ENCODE peak calls at places on chromosomes 4 and X, in five cellular contexts. One of them, this sample, is unnamed.
A peak's percentile ranks its signal among the peaks of the same experiment; 100 is the strongest.

GRCh38 chr4:118338981-118339765 is 13.6 kb downstream of the PRSS12 start:
- DNase-seq in cardiac muscle cell: no peak
- DNase-seq in GM12865: no peak
- DNase-seq in tibial artery: no peak
- DNase-seq in spleen: no peak
- DNase-seq in this sample: no peak

GRCh38 chr4:150078996-150079581 is 844 bp downstream of the DCLK2 start:
- DNase-seq in cardiac muscle cell: peak; percentile 29
- DNase-seq in GM12865: peak; percentile 46
- DNase-seq in tibial artery: peak; percentile 29
- DNase-seq in spleen: peak; percentile 79
- DNase-seq in this sample: peak; percentile 48

GRCh38 chr4:54006755-54007154 is 57.6 kb downstream of the CHIC2 start:
- DNase-seq in cardiac muscle cell: no peak
- DNase-seq in GM12865: no peak
- DNase-seq in tibial artery: no peak
- DNase-seq in spleen: no peak
- DNase-seq in this sample: no peak

GRCh38 chr4:39932776-39933402 is 44.8 kb downstream of the PDS5A start:
- DNase-seq in cardiac muscle cell: no peak
- DNase-seq in GM12865: peak; percentile 65
- DNase-seq in tibial artery: no peak
- DNase-seq in spleen: no peak
- DNase-seq in this sample: peak; percentile 20

GRCh38 chrX:79096339-79096638 is 48.2 kb upstream of the GPR174 start:
- DNase-seq in cardiac muscle cell: no peak
- DNase-seq in GM12865: peak; percentile 18
- DNase-seq in tibial artery: no peak
- DNase-seq in spleen: no peak
- DNase-seq in this sample: no peak

GRCh38 chr4:680931-681645 is 6.7 kb downstream of the MYL5 start:
- DNase-seq in cardiac muscle cell: peak; percentile 53
- DNase-seq in GM12865: peak; percentile 75
- DNase-seq in tibial artery: peak; percentile 61
- DNase-seq in spleen: peak; percentile 91
- DNase-seq in this sample: peak; percentile 76

GRCh38 chr4:120718979-120719566 is 203.5 kb downstream of the PRDM5 start:
- DNase-seq in cardiac muscle cell: peak; percentile 66
- DNase-seq in GM12865: peak; percentile 68
- DNase-seq in tibial artery: no peak
- DNase-seq in spleen: no peak
- DNase-seq in this sample: no peak

GRCh38 chrX:39766085-39766726 is 331.6 kb downstream of the BCOR start:
- DNase-seq in cardiac muscle cell: no peak
- DNase-seq in GM12865: peak; percentile 11
- DNase-seq in tibial artery: no peak
- DNase-seq in spleen: no peak
- DNase-seq in this sample: no peak

GRCh38 chrX:37684918-37685317 is 673 bp upstream of the XK start:
- DNase-seq in cardiac muscle cell: no peak
- DNase-seq in GM12865: no peak
- DNase-seq in tibial artery: no peak
- DNase-seq in spleen: no peak
- DNase-seq in this sample: no peak

GRCh38 chr4:147307896-147308680 is 172.8 kb upstream of the EDNRA start:
- DNase-seq in cardiac muscle cell: no peak
- DNase-seq in GM12865: no peak
- DNase-seq in tibial artery: no peak
- DNase-seq in spleen: no peak
- DNase-seq in this sample: no peak

GRCh38 chr4:133594246-133595207 is 445.4 kb downstream of the PCDH10 start:
- DNase-seq in cardiac muscle cell: peak; percentile 72
- DNase-seq in GM12865: no peak
- DNase-seq in tibial artery: no peak
- DNase-seq in spleen: no peak
- DNase-seq in this sample: no peak

GRCh38 chr4:304987-305680 is at the start of gene ZNF732:
- DNase-seq in cardiac muscle cell: peak; percentile 87
- DNase-seq in GM12865: no peak
- DNase-seq in tibial artery: peak; percentile 26
- DNase-seq in spleen: no peak
- DNase-seq in this sample: no peak

GRCh38 chrX:8724176-8724757 is 7.7 kb downstream of the ANOS1 start:
- DNase-seq in cardiac muscle cell: peak; percentile 47
- DNase-seq in GM12865: no peak
- DNase-seq in tibial artery: no peak
- DNase-seq in spleen: no peak
- DNase-seq in this sample: no peak

GRCh38 chrX:134171661-134172587 is 65.1 kb upstream of the CCDC160 start:
- DNase-seq in cardiac muscle cell: peak; percentile 22
- DNase-seq in GM12865: no peak
- DNase-seq in tibial artery: peak; percentile 34
- DNase-seq in spleen: peak; percentile 79
- DNase-seq in this sample: no peak

GRCh38 chr4:54961357-54961975 is 163.9 kb downstream of the KDR start:
- DNase-seq in cardiac muscle cell: peak; percentile 57
- DNase-seq in GM12865: peak; percentile 14
- DNase-seq in tibial artery: no peak
- DNase-seq in spleen: no peak
- DNase-seq in this sample: no peak

GRCh38 chr4:6942238-6942800 is 32.7 kb downstream of the TBC1D14 start:
- DNase-seq in cardiac muscle cell: peak; percentile 96
- DNase-seq in GM12865: peak; percentile 93
- DNase-seq in tibial artery: no peak
- DNase-seq in spleen: peak; percentile 78
- DNase-seq in this sample: no peak

GRCh38 chr4:33482773-33483172 is 2761.5 kb downstream of the ARAP2 start:
- DNase-seq in cardiac muscle cell: no peak
- DNase-seq in GM12865: no peak
- DNase-seq in tibial artery: no peak
- DNase-seq in spleen: no peak
- DNase-seq in this sample: no peak

GRCh38 chrX:151703487-151703886 is 8.2 kb downstream of the PRRG3 start:
- DNase-seq in cardiac muscle cell: no peak
- DNase-seq in GM12865: no peak
- DNase-seq in tibial artery: no peak
- DNase-seq in spleen: no peak
- DNase-seq in this sample: no peak

GRCh38 chr4:91035276-91035675 is 908.1 kb downstream of the CCSER1 start:
- DNase-seq in cardiac muscle cell: no peak
- DNase-seq in GM12865: no peak
- DNase-seq in tibial artery: no peak
- DNase-seq in spleen: no peak
- DNase-seq in this sample: no peak

GRCh38 chr4:180923476-180923875 is 1319.7 kb upstream of the TENM3 start:
- DNase-seq in cardiac muscle cell: no peak
- DNase-seq in GM12865: no peak
- DNase-seq in tibial artery: no peak
- DNase-seq in spleen: no peak
- DNase-seq in this sample: no peak

GRCh38 chrX:47556045-47556623 is 4.9 kb upstream of the ARAF start:
- DNase-seq in cardiac muscle cell: peak; percentile 96
- DNase-seq in GM12865: peak; percentile 29
- DNase-seq in tibial artery: peak; percentile 94
- DNase-seq in spleen: peak; percentile 94
- DNase-seq in this sample: peak; percentile 66

GRCh38 chrX:348461-349117 is 30.0 kb upstream of the GTPBP6 start:
- DNase-seq in cardiac muscle cell: peak; percentile 27
- DNase-seq in GM12865: no peak
- DNase-seq in tibial artery: no peak
- DNase-seq in spleen: peak; percentile 81
- DNase-seq in this sample: no peak

GRCh38 chr4:8645753-8646124 is 53.2 kb downstream of the CPZ start:
- DNase-seq in cardiac muscle cell: no peak
- DNase-seq in GM12865: no peak
- DNase-seq in tibial artery: no peak
- DNase-seq in spleen: no peak
- DNase-seq in this sample: no peak

DNA sequence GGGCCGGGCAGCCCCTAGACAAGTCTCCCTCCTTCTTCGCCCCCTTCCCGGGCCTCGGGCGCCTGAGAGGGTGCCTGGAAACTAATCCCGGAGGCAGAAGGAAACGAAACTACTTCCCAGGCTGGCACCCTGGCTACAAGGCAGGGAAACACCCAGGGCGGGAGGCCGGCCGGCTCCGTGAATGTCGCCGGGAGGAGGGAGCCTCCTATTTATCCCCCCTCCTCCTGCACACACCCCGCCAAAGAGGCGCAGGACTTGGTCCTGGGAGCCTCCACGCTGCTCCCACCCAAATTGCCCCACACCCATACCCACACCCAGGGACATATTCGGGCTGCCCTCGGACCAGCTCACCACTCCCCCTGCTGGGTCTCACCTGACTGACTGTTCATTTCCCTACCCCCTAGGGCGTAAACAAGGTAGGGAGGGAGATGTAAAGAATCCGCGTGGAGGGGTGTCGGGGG is at the start of gene BTC:
- DNase-seq in cardiac muscle cell: peak; percentile 22
- DNase-seq in GM12865: peak; percentile 2
- DNase-seq in tibial artery: peak; percentile 23
- DNase-seq in spleen: no peak
- DNase-seq in this sample: peak; percentile 9
- H3K4me3 ChIP-seq in cardiac muscle cell: peak within 1 kb of the TSS; percentile 38
- H3K4me3 ChIP-seq in GM12865: no peak within 1 kb of the TSS
- H3K4me3 ChIP-seq in tibial artery: peak within 1 kb of the TSS; percentile 87
- H3K4me3 ChIP-seq in spleen: peak within 1 kb of the TSS; percentile 12
- H3K4me3 ChIP-seq in this sample: peak within 1 kb of the TSS; percentile 20

DNA sequence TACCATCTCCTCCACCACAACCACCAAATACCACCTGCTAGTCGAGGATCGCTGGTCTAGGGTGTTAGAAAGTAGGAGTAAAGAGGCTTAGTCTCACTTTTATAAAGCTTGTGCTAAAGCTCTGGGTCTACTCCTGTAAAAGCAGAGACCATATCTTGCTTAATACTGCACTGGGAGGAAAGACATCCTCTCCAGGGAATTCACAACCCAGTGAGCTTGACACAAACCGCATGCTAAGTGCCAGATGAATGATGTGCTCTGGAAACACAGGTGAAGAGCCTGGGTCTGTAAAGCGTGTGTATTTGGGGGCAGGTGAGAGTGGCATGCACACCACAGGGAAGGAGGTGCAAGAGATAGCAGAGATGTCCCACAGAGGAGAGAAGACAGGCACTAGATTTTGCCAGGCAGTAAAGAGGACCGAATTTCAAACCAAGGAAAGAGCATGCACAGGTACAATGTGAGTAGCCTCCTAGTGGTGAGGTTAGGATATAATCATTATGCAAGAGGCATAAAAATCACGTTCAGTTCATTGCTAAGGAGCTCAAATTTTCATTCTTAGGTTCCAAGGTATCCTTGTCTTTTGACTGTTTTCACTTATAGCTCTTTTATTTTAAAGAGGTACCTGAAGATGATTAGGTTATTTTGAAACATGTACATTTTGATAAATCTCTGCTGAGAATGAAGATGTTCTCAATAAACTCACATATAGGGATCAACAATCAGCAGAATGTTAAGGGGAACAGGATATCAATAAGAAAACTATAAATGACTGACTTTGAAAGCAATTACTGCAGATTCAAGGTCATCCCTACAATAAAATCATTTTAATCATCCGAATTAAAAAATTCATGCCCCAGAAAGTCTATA is 20.7 kb downstream of the TAPT1 start:
- DNase-seq in cardiac muscle cell: peak; percentile 40
- DNase-seq in GM12865: peak; percentile 44
- DNase-seq in tibial artery: no peak
- DNase-seq in spleen: no peak
- DNase-seq in this sample: peak; percentile 18
- H3K4me3 ChIP-seq in cardiac muscle cell: no peak overlapping the region
- H3K4me3 ChIP-seq in GM12865: no peak overlapping the region
- H3K4me3 ChIP-seq in tibial artery: no peak overlapping the region
- H3K4me3 ChIP-seq in spleen: no peak overlapping the region
- H3K4me3 ChIP-seq in this sample: no peak overlapping the region

GRCh38 chr4:105845559-105845958 is 49.7 kb upstream of the NPNT start:
- DNase-seq in cardiac muscle cell: no peak
- DNase-seq in GM12865: no peak
- DNase-seq in tibial artery: no peak
- DNase-seq in spleen: no peak
- DNase-seq in this sample: no peak
- H3K4me3 ChIP-seq in cardiac muscle cell: no peak overlapping the region
- H3K4me3 ChIP-seq in GM12865: no peak overlapping the region
- H3K4me3 ChIP-seq in tibial artery: no peak overlapping the region
- H3K4me3 ChIP-seq in spleen: no peak overlapping the region
- H3K4me3 ChIP-seq in this sample: no peak overlapping the region

GRCh38 chr4:140271553-140271952 is 101.9 kb upstream of the SCOC start:
- DNase-seq in cardiac muscle cell: no peak
- DNase-seq in GM12865: no peak
- DNase-seq in tibial artery: no peak
- DNase-seq in spleen: no peak
- DNase-seq in this sample: no peak

GRCh38 chr4:140268441-140268840 is 105.0 kb upstream of the SCOC start:
- DNase-seq in cardiac muscle cell: no peak
- DNase-seq in GM12865: no peak
- DNase-seq in tibial artery: no peak
- DNase-seq in spleen: no peak
- DNase-seq in this sample: no peak

GRCh38 chr4:140267576-140267975 is 105.9 kb upstream of the SCOC start:
- DNase-seq in cardiac muscle cell: no peak
- DNase-seq in GM12865: no peak
- DNase-seq in tibial artery: no peak
- DNase-seq in spleen: no peak
- DNase-seq in this sample: no peak

GRCh38 chr4:140269369-140269768 is 104.1 kb upstream of the SCOC start:
- DNase-seq in cardiac muscle cell: no peak
- DNase-seq in GM12865: no peak
- DNase-seq in tibial artery: no peak
- DNase-seq in spleen: no peak
- DNase-seq in this sample: no peak

DNA sequence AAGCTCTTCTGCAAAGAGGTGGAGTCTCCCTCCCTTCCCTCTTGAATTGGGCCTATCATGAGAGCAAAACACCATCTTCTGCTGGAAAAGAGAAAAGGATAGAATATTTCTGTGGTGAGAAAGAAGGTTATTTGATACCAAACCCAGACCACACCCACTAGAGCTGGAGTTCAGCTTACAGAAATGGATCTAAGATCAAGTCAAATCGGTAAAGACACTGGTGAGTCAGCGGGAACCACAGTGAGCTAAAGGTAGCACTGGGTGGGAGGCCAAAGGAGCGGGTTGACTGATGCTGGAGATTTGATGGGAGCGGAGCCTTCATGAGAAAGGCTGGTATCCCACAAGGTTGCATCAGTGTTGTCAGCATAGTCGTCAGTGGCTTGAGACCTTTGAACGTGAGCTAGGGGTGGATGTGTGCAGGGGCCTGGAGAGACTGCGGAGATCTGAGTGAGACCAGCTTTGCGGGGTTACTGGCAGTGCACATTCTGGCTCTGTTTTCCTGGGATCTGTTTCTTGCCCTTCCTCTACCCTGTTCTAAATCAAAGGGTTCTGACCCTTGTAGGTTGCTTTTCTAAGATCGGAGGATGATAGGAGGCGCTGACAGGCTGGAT is 106.4 kb upstream of the SCOC start:
- DNase-seq in cardiac muscle cell: no peak
- DNase-seq in GM12865: no peak
- DNase-seq in tibial artery: no peak
- DNase-seq in spleen: no peak
- DNase-seq in this sample: no peak
- H3K4me3 ChIP-seq in cardiac muscle cell: no peak overlapping the region
- H3K4me3 ChIP-seq in GM12865: no peak overlapping the region
- H3K4me3 ChIP-seq in tibial artery: no peak overlapping the region
- H3K4me3 ChIP-seq in spleen: no peak overlapping the region
- H3K4me3 ChIP-seq in this sample: no peak overlapping the region